ENCODE peak calls at places on chromosomes 5 and 9, in four cellular contexts. One of them, this sample, is unnamed.

GRCh38 chr9:2495221-2496005 is 126.2 kb upstream of the VLDLR start:
- DNase-seq in GM12878: no peak
- DNase-seq in H1: no peak
- DNase-seq in K562: no peak
- DNase-seq in this sample: no peak

GRCh38 chr9:23621166-23621565 is 204.9 kb downstream of the ELAVL2 start:
- DNase-seq in GM12878: no peak
- DNase-seq in H1: no peak
- DNase-seq in K562: no peak
- DNase-seq in this sample: no peak

GRCh38 chr5:67526793-67527192 is 330.2 kb upstream of the CD180 start:
- DNase-seq in GM12878: no peak
- DNase-seq in H1: no peak
- DNase-seq in K562: no peak
- DNase-seq in this sample: no peak

GRCh38 chr5:52705720-52706119 is 82.0 kb upstream of the ITGA1 start:
- DNase-seq in GM12878: no peak
- DNase-seq in H1: no peak
- DNase-seq in K562: no peak
- DNase-seq in this sample: no peak

GRCh38 chr9:18785604-18786003 is 247.4 kb downstream of the SAXO1 start:
- DNase-seq in GM12878: no peak
- DNase-seq in H1: no peak
- DNase-seq in K562: no peak
- DNase-seq in this sample: no peak

GRCh38 chr5:154764967-154765366 is 9.8 kb downstream of the LARP1 start:
- DNase-seq in GM12878: no peak
- DNase-seq in H1: no peak
- DNase-seq in K562: no peak
- DNase-seq in this sample: no peak

GRCh38 chr5:17105744-17106450 is 111.5 kb upstream of the BASP1 start:
- DNase-seq in GM12878: no peak
- DNase-seq in H1: no peak
- DNase-seq in K562: no peak
- DNase-seq in this sample: no peak

GRCh38 chr9:5799314-5799713 is 33.6 kb downstream of the ERMP1 start:
- DNase-seq in GM12878: no peak
- DNase-seq in H1: no peak
- DNase-seq in K562: no peak
- DNase-seq in this sample: peak

GRCh38 chr5:175652741-175653663 is 4.9 kb upstream of the HRH2 start:
- DNase-seq in GM12878: no peak
- DNase-seq in H1: no peak
- DNase-seq in K562: no peak
- DNase-seq in this sample: no peak

DNA sequence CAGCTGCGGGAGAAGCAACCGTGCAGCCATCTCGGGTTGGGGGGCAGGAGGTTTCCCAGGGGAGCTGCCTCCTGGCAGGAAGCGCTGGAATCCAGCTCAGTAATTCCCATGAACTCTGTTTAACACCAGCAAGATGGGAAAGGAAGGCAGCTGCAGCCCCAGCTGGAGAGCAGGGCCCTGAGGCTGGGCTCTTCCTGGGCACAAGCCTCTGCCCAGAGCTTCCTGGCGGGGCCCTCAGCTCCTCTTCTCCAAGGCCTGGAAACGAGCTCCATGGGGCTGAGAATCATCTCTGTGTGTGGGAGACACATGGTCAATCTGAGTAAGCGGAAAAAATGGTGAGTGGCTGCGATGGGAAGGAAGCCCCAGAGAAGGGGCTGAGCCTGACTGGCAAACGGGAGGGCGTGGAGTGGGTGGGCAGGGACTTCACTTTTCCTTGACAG is 6.3 kb downstream of the MRPL36 start:
- DNase-seq in GM12878: no peak
- DNase-seq in H1: no peak
- DNase-seq in K562: no peak
- DNase-seq in this sample: no peak
- TF ChIP-seq BRCA1 in GM12878: no peak
- TF ChIP-seq BRCA1 in H1: no peak
- TF ChIP-seq BRCA1 in K562: no peak
- TF ChIP-seq BRCA1 in this sample: no peak

GRCh38 chr5:164203581-164204225 is 698.3 kb downstream of the MAT2B start:
- DNase-seq in GM12878: no peak
- DNase-seq in H1: no peak
- DNase-seq in K562: no peak
- DNase-seq in this sample: no peak
- TF ChIP-seq BRCA1 in GM12878: no peak
- TF ChIP-seq BRCA1 in H1: no peak
- TF ChIP-seq BRCA1 in K562: no peak
- TF ChIP-seq BRCA1 in this sample: no peak

GRCh38 chr9:132055756-132056155 is 23.9 kb downstream of the MED27 start:
- DNase-seq in GM12878: no peak
- DNase-seq in H1: no peak
- DNase-seq in K562: no peak
- DNase-seq in this sample: no peak

GRCh38 chr9:132062768-132063167 is 16.9 kb downstream of the MED27 start:
- DNase-seq in GM12878: no peak
- DNase-seq in H1: no peak
- DNase-seq in K562: no peak
- DNase-seq in this sample: no peak

GRCh38 chr9:132061526-132061925 is 18.1 kb downstream of the MED27 start:
- DNase-seq in GM12878: no peak
- DNase-seq in H1: no peak
- DNase-seq in K562: no peak
- DNase-seq in this sample: no peak

GRCh38 chr9:132056717-132057429 is 22.8 kb downstream of the MED27 start:
- DNase-seq in GM12878: no peak
- DNase-seq in H1: no peak
- DNase-seq in K562: no peak
- DNase-seq in this sample: no peak

DNA sequence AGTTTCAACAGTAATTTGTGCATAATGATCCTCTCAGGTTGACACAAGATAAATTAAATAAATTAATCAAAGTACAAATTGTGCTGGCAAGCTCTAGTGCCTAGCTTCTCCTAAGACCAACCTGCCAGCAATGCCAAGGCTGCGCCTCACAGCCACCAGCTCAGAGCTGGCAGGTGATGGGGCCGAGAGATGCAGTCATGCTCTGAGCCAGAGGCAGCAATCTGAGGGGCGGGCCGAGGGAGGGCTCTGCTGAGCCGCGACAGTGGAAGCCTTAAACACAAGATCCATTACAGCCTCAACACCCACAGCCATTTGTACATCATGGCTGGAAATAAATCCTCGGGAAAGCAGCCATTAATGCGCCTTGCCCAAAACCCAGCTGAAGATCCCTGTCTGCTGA is 20.3 kb downstream of the MED27 start:
- DNase-seq in GM12878: no peak
- DNase-seq in H1: no peak
- DNase-seq in K562: no peak
- DNase-seq in this sample: no peak
- TF ChIP-seq BRCA1 in GM12878: no peak
- TF ChIP-seq BRCA1 in H1: no peak
- TF ChIP-seq BRCA1 in K562: no peak
- TF ChIP-seq BRCA1 in this sample: no peak

GRCh38 chr5:139416651-139417050 is 12.8 kb upstream of the SPATA24 start:
- DNase-seq in GM12878: no peak
- DNase-seq in H1: no peak
- DNase-seq in K562: no peak
- DNase-seq in this sample: no peak
- TF ChIP-seq BRCA1 in GM12878: no peak
- TF ChIP-seq BRCA1 in H1: no peak
- TF ChIP-seq BRCA1 in K562: no peak
- TF ChIP-seq BRCA1 in this sample: no peak

GRCh38 chr5:176721509-176721908 is 74.2 kb downstream of the TSPAN17 start:
- DNase-seq in GM12878: no peak
- DNase-seq in H1: no peak
- DNase-seq in K562: no peak
- DNase-seq in this sample: no peak

GRCh38 chr5:176723440-176723839 is 76.2 kb downstream of the TSPAN17 start:
- DNase-seq in GM12878: no peak
- DNase-seq in H1: no peak
- DNase-seq in K562: no peak
- DNase-seq in this sample: no peak

GRCh38 chr5:176726746-176727527 is 79.7 kb downstream of the TSPAN17 start:
- DNase-seq in GM12878: no peak
- DNase-seq in H1: no peak
- DNase-seq in K562: no peak
- DNase-seq in this sample: no peak

GRCh38 chr5:176725521-176725920 is 78.2 kb downstream of the TSPAN17 start:
- DNase-seq in GM12878: no peak
- DNase-seq in H1: peak
- DNase-seq in K562: no peak
- DNase-seq in this sample: no peak

GRCh38 chr5:176724472-176724871 is 77.2 kb downstream of the TSPAN17 start:
- DNase-seq in GM12878: no peak
- DNase-seq in H1: no peak
- DNase-seq in K562: no peak
- DNase-seq in this sample: no peak
- TF ChIP-seq BRCA1 in GM12878: no peak
- TF ChIP-seq BRCA1 in H1: no peak
- TF ChIP-seq BRCA1 in K562: no peak
- TF ChIP-seq BRCA1 in this sample: no peak

GRCh38 chr5:93899026-93899600 is 157.7 kb upstream of the POU5F2 start:
- DNase-seq in GM12878: no peak
- DNase-seq in H1: no peak
- DNase-seq in K562: peak
- DNase-seq in this sample: no peak
- TF ChIP-seq BRCA1 in GM12878: no peak
- TF ChIP-seq BRCA1 in H1: no peak
- TF ChIP-seq BRCA1 in K562: no peak
- TF ChIP-seq BRCA1 in this sample: no peak

DNA sequence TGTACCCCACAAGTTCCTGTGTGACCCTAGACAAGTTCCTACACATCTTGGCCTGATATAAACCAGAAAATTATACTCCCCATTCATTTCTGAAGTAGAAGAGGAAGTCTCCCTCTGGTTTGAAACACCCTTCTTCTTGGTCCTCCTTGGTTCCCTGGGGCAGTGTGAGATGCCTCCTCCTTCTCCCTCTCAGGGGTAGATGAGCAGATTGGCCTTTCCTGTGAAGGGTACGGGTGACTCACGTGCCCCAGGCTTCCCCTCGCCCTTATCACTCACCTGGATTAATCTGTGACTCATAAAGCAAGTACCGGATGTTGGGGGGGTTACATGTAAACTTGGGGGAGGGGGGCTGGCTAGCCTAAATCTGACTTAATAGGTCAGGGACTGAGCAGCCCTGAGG is 11.1 kb upstream of the AQP3 start:
- DNase-seq in GM12878: peak
- DNase-seq in H1: no peak
- DNase-seq in K562: peak
- DNase-seq in this sample: peak
- TF ChIP-seq BRCA1 in GM12878: no peak
- TF ChIP-seq BRCA1 in H1: no peak
- TF ChIP-seq BRCA1 in K562: no peak
- TF ChIP-seq BRCA1 in this sample: no peak